ENCODE peak calls at places on chromosomes 2 and 18, in five cellular contexts. One of them, this sample, is unnamed.

GRCh38 chr18:76450912-76451421 is 44.1 kb downstream of the ZNF516 start:
- DNase-seq in NCI-H510A: peak; percentile 47
- DNase-seq in endothelial cell of umbilical vein: peak; percentile 72
- DNase-seq in HTR-8/SVneo: peak; percentile 32
- DNase-seq in H7: peak; percentile 76
- DNase-seq in this sample: peak; percentile 12

GRCh38 chr18:23824704-23825103 is 135.5 kb downstream of the LAMA3 start:
- DNase-seq in NCI-H510A: no peak
- DNase-seq in endothelial cell of umbilical vein: no peak
- DNase-seq in HTR-8/SVneo: no peak
- DNase-seq in H7: no peak
- DNase-seq in this sample: no peak

GRCh38 chr2:19611491-19612332 is 253.3 kb upstream of the OSR1 start:
- DNase-seq in NCI-H510A: peak; percentile 32
- DNase-seq in endothelial cell of umbilical vein: no peak
- DNase-seq in HTR-8/SVneo: peak; percentile 73
- DNase-seq in H7: no peak
- DNase-seq in this sample: no peak

GRCh38 chr2:54065411-54065810 is 50.0 kb upstream of the ACYP2 start:
- DNase-seq in NCI-H510A: no peak
- DNase-seq in endothelial cell of umbilical vein: no peak
- DNase-seq in HTR-8/SVneo: no peak
- DNase-seq in H7: no peak
- DNase-seq in this sample: no peak

GRCh38 chr2:165305391-165306096 is 66.3 kb downstream of the SCN2A start:
- DNase-seq in NCI-H510A: no peak
- DNase-seq in endothelial cell of umbilical vein: peak; percentile 25
- DNase-seq in HTR-8/SVneo: no peak
- DNase-seq in H7: no peak
- DNase-seq in this sample: no peak

GRCh38 chr2:3633089-3633981 is 24.7 kb upstream of the ALLC start:
- DNase-seq in NCI-H510A: peak; percentile 71
- DNase-seq in endothelial cell of umbilical vein: no peak
- DNase-seq in HTR-8/SVneo: no peak
- DNase-seq in H7: peak; percentile 33
- DNase-seq in this sample: no peak

GRCh38 chr2:229087843-229088520 is 183.1 kb downstream of the PID1 start:
- DNase-seq in NCI-H510A: no peak
- DNase-seq in endothelial cell of umbilical vein: no peak
- DNase-seq in HTR-8/SVneo: no peak
- DNase-seq in H7: no peak
- DNase-seq in this sample: no peak

GRCh38 chr2:54575379-54575888 is 119.3 kb downstream of the SPTBN1 start:
- DNase-seq in NCI-H510A: no peak
- DNase-seq in endothelial cell of umbilical vein: no peak
- DNase-seq in HTR-8/SVneo: no peak
- DNase-seq in H7: no peak
- DNase-seq in this sample: no peak

GRCh38 chr2:65281626-65282351 is 54.2 kb downstream of the ACTR2 start:
- DNase-seq in NCI-H510A: no peak
- DNase-seq in endothelial cell of umbilical vein: no peak
- DNase-seq in HTR-8/SVneo: no peak
- DNase-seq in H7: peak; percentile 43
- DNase-seq in this sample: no peak

GRCh38 chr2:186309901-186310300 is 176.2 kb upstream of the ZC3H15 start:
- DNase-seq in NCI-H510A: no peak
- DNase-seq in endothelial cell of umbilical vein: no peak
- DNase-seq in HTR-8/SVneo: no peak
- DNase-seq in H7: no peak
- DNase-seq in this sample: no peak

GRCh38 chr18:64693756-64694155 is 544.9 kb upstream of the LINC00305 start:
- DNase-seq in NCI-H510A: no peak
- DNase-seq in endothelial cell of umbilical vein: no peak
- DNase-seq in HTR-8/SVneo: no peak
- DNase-seq in H7: no peak
- DNase-seq in this sample: no peak

GRCh38 chr2:173760553-173760952 is 204.6 kb downstream of the SP3 start:
- DNase-seq in NCI-H510A: no peak
- DNase-seq in endothelial cell of umbilical vein: no peak
- DNase-seq in HTR-8/SVneo: no peak
- DNase-seq in H7: no peak
- DNase-seq in this sample: no peak

GRCh38 chr2:134385195-134385594 is 131.3 kb downstream of the MGAT5 start:
- DNase-seq in NCI-H510A: no peak
- DNase-seq in endothelial cell of umbilical vein: no peak
- DNase-seq in HTR-8/SVneo: no peak
- DNase-seq in H7: no peak
- DNase-seq in this sample: no peak

GRCh38 chr2:213161759-213162514 is 10.5 kb upstream of the IKZF2 start:
- DNase-seq in NCI-H510A: no peak
- DNase-seq in endothelial cell of umbilical vein: no peak
- DNase-seq in HTR-8/SVneo: no peak
- DNase-seq in H7: no peak
- DNase-seq in this sample: no peak

GRCh38 chr2:169641464-169641863 is 52.7 kb downstream of the CFAP210 start:
- DNase-seq in NCI-H510A: no peak
- DNase-seq in endothelial cell of umbilical vein: no peak
- DNase-seq in HTR-8/SVneo: no peak
- DNase-seq in H7: no peak
- DNase-seq in this sample: no peak

GRCh38 chr2:8296340-8296739 is 385.5 kb upstream of the ID2 start:
- DNase-seq in NCI-H510A: no peak
- DNase-seq in endothelial cell of umbilical vein: no peak
- DNase-seq in HTR-8/SVneo: no peak
- DNase-seq in H7: no peak
- DNase-seq in this sample: no peak

GRCh38 chr2:36729067-36729466 is 32.6 kb downstream of the VIT start:
- DNase-seq in NCI-H510A: no peak
- DNase-seq in endothelial cell of umbilical vein: no peak
- DNase-seq in HTR-8/SVneo: no peak
- DNase-seq in H7: no peak
- DNase-seq in this sample: no peak

GRCh38 chr2:74864728-74865722 is 31.1 kb downstream of the HK2 start:
- DNase-seq in NCI-H510A: no peak
- DNase-seq in endothelial cell of umbilical vein: no peak
- DNase-seq in HTR-8/SVneo: peak; percentile 57
- DNase-seq in H7: peak; percentile 56
- DNase-seq in this sample: no peak

GRCh38 chr2:207823865-207824264 is 54.2 kb upstream of the FZD5 start:
- DNase-seq in NCI-H510A: peak; percentile 6
- DNase-seq in endothelial cell of umbilical vein: no peak
- DNase-seq in HTR-8/SVneo: no peak
- DNase-seq in H7: no peak
- DNase-seq in this sample: no peak

GRCh38 chr2:234691968-234692955 is 195.4 kb upstream of the ARL4C start:
- DNase-seq in NCI-H510A: no peak
- DNase-seq in endothelial cell of umbilical vein: peak; percentile 27
- DNase-seq in HTR-8/SVneo: no peak
- DNase-seq in H7: no peak
- DNase-seq in this sample: no peak

GRCh38 chr2:162579986-162580385 is 236.1 kb downstream of the GCA start:
- DNase-seq in NCI-H510A: no peak
- DNase-seq in endothelial cell of umbilical vein: peak; percentile 60
- DNase-seq in HTR-8/SVneo: no peak
- DNase-seq in H7: no peak
- DNase-seq in this sample: no peak

GRCh38 chr2:181131584-181131983 is 151.2 kb downstream of the UBE2E3 start:
- DNase-seq in NCI-H510A: no peak
- DNase-seq in endothelial cell of umbilical vein: no peak
- DNase-seq in HTR-8/SVneo: no peak
- DNase-seq in H7: no peak
- DNase-seq in this sample: no peak

This sample was measured in stimulated activated CD4-positive, alpha-beta T cell treated with anti-CD3 and anti-CD28 coated beads, Interleukin-4, amount 100 ng/mL, for 48 hours.